ENCODE peak calls at places on chromosomes 12 and 14, in ten cellular contexts. Y, L, C, H, D, W, N, O, B and E are unnamed samples.

GRCh38 chr14:75724414-75725204 is 63.6 kb downstream of the TTLL5 start:
- DNase-seq in H (peak), Y (no peak), W (no peak), O (no peak), D (no peak), L (no peak), B (no peak), C (no peak), N (no peak), E (no peak)

GRCh38 chr14:99698236-99698635 is 14.1 kb downstream of the CYP46A1 start:
- DNase-seq in N (no peak), Y (no peak), C (no peak), W (no peak), D (no peak), B (no peak), H (no peak), O (no peak), L (no peak), E (no peak)

GRCh38 chr12:57262126-57262822 is 11.3 kb upstream of the STAC3 start:
- DNase-seq in L (no peak), O (no peak), W (no peak), Y (no peak), B (no peak), C (no peak), H (no peak), N (no peak), D (no peak), E (no peak)

GRCh38 chr12:72647139-72647538 is 375.0 kb downstream of the TRHDE start:
- DNase-seq in O (no peak), D (no peak), H (no peak), N (no peak), L (no peak), W (no peak), B (no peak), C (no peak), Y (no peak), E (no peak)

GRCh38 chr12:57657744-57658143 is 24.7 kb upstream of the B4GALNT1 start:
- DNase-seq in W (no peak), C (peak), O (no peak), L (no peak), N (no peak), H (no peak), Y (no peak), D (peak), B (no peak), E (no peak)

GRCh38 chr12:96354326-96354725 is 45.9 kb downstream of the CDK17 start:
- DNase-seq in C (peak), Y (no peak), H (no peak), N (no peak), D (no peak), O (no peak), B (no peak), L (no peak), W (no peak), E (no peak)

GRCh38 chr14:69316449-69317391 is 56.8 kb downstream of the GALNT16 start:
- DNase-seq in D (peak), N (peak), Y (no peak), O (peak), B (no peak), W (no peak), L (no peak), C (peak), H (no peak), E (peak)

GRCh38 chr12:131011165-131012079 is 57.7 kb downstream of the ADGRD1 start:
- DNase-seq in B (no peak), D (peak), O (no peak), C (no peak), L (no peak), N (no peak), W (no peak), H (no peak), Y (no peak), E (no peak)

GRCh38 chr12:66964629-66965028 is 285.8 kb upstream of the GRIP1 start:
- DNase-seq in W (no peak), Y (no peak), C (peak), O (no peak), B (peak), L (no peak), D (peak), H (no peak), N (no peak), E (no peak)

GRCh38 chr14:93009471-93010117 is 86.6 kb downstream of the CHGA start:
- DNase-seq in L (no peak), O (no peak), N (no peak), Y (no peak), W (no peak), C (no peak), B (no peak), D (peak), H (no peak), E (no peak)

GRCh38 chr12:96274331-96274730 is 80.2 kb downstream of the ELK3 start:
- DNase-seq in H (no peak), O (no peak), Y (no peak), D (peak), B (no peak), L (no peak), C (peak), W (no peak), N (no peak), E (no peak)

GRCh38 chr12:64633940-64634337 is 23.6 kb downstream of the RASSF3 start:
- DNase-seq in D (peak), C (peak), B (peak), W (peak), Y (no peak), L (no peak), N (no peak), H (no peak), O (no peak), E (peak)

GRCh38 chr12:1800646-1801284 is 19.6 kb upstream of the LRTM2 start:
- DNase-seq in D (no peak), H (no peak), C (no peak), W (no peak), O (peak), B (peak), L (no peak), N (no peak), Y (no peak), E (peak)

GRCh38 chr12:62123721-62124203 is 136.4 kb upstream of the USP15 start:
- DNase-seq in N (peak), B (peak), Y (peak), D (peak), H (peak), W (no peak), L (peak), O (peak), C (peak), E (no peak)

GRCh38 chr12:26979733-26980132 is 34.5 kb downstream of the TM7SF3 start:
- DNase-seq in O (no peak), C (no peak), Y (no peak), N (no peak), H (no peak), W (no peak), L (no peak), B (no peak), D (no peak), E (no peak)

GRCh38 chr12:116244001-116244400 is 33.5 kb downstream of the MED13L start:
- DNase-seq in L (no peak), D (no peak), H (no peak), B (no peak), N (no peak), Y (no peak), O (no peak), W (no peak), C (peak), E (no peak)

GRCh38 chr14:54220122-54220691 is 176.6 kb upstream of the CDKN3 start:
- DNase-seq in B (no peak), N (no peak), O (peak), H (no peak), C (no peak), L (no peak), D (no peak), Y (no peak), W (peak), E (no peak)

GRCh38 chr14:105337966-105338365 is 23.4 kb downstream of the PACS2 start:
- DNase-seq in W (peak), N (no peak), D (peak), L (no peak), H (peak), Y (no peak), B (no peak), C (no peak), O (no peak), E (no peak)

GRCh38 chr14:91118511-91119068 is 4.7 kb downstream of the DGLUCY start:
- DNase-seq in C (no peak), B (no peak), W (no peak), H (no peak), D (no peak), L (no peak), O (no peak), Y (no peak), N (no peak), E (no peak)

GRCh38 chr12:113405687-113406086 is 2.0 kb upstream of the SDS start:
- DNase-seq in B (no peak), W (no peak), O (no peak), Y (no peak), H (no peak), D (no peak), L (no peak), N (no peak), C (no peak), E (no peak)

GRCh38 chr12:102816816-102817434 is 100.1 kb downstream of the PAH start:
- DNase-seq in Y (no peak), N (peak), D (peak), W (no peak), B (no peak), C (peak), O (peak), H (no peak), L (no peak), E (no peak)

GRCh38 chr14:71165121-71165574 is 257.9 kb downstream of the PCNX1 start:
- DNase-seq in B (no peak), W (no peak), O (no peak), L (no peak), N (no peak), C (peak), Y (no peak), D (peak), H (no peak), E (no peak)

GRCh38 chr14:69773571-69774276 is 6.8 kb downstream of the SRSF5 start:
- DNase-seq in Y (no peak), B (no peak), L (no peak), C (no peak), N (no peak), H (no peak), D (no peak), O (no peak), W (no peak), E (no peak)

GRCh38 chr12:123654129-123654701 is 16.7 kb upstream of the TCTN2 start:
- DNase-seq in C (no peak), O (no peak), D (no peak), Y (no peak), H (no peak), B (no peak), N (no peak), L (no peak), W (no peak), E (no peak)

GRCh38 chr12:24201258-24201970 is 251.9 kb upstream of the SOX5 start:
- DNase-seq in W (no peak), N (no peak), D (no peak), B (no peak), H (no peak), C (peak), O (no peak), L (no peak), Y (no peak), E (no peak)

GRCh38 chr12:105748806-105749600 is 389.8 kb downstream of the NUAK1 start:
- DNase-seq in N (no peak), D (peak), H (no peak), Y (no peak), L (no peak), O (no peak), B (no peak), C (peak), W (peak), E (no peak)

GRCh38 chr12:49121047-49121696 is 10.0 kb downstream of the TUBA1B start:
- DNase-seq in W (peak), O (peak), N (no peak), Y (no peak), B (no peak), H (peak), C (peak), D (peak), L (no peak), E (no peak)

GRCh38 chr12:29640589-29641345 is 143.0 kb downstream of the TMTC1 start:
- DNase-seq in H (peak), N (no peak), Y (no peak), D (no peak), C (peak), W (peak), O (no peak), L (no peak), B (no peak), E (no peak)

GRCh38 chr12:67415473-67415872 is 146.3 kb downstream of the CAND1 start:
- DNase-seq in C (peak), W (no peak), B (no peak), L (no peak), N (no peak), D (peak), Y (no peak), O (peak), H (no peak), E (no peak)

GRCh38 chr14:101495284-101495683 is 66.0 kb upstream of the DIO3 start:
- DNase-seq in D (no peak), Y (no peak), W (no peak), O (no peak), N (no peak), H (no peak), C (no peak), L (no peak), B (no peak), E (peak)

GRCh38 chr14:105844810-105845724 is 318.7 kb downstream of the TMEM121 start:
- DNase-seq in O (no peak), W (no peak), N (no peak), H (no peak), Y (no peak), L (no peak), D (no peak), C (no peak), B (peak), E (peak)

GRCh38 chr14:104561661-104562495 is 17.7 kb upstream of the C14orf180 start:
- DNase-seq in H (no peak), B (no peak), C (no peak), Y (no peak), O (no peak), D (no peak), N (no peak), W (no peak), L (no peak), E (no peak)

GRCh38 chr12:63420206-63420644 is 248.1 kb downstream of the DPY19L2 start:
- DNase-seq in W (peak), H (peak), Y (peak), N (peak), D (peak), B (peak), O (peak), L (peak), C (peak), E (no peak)

GRCh38 chr12:96078281-96078761 is 42.9 kb upstream of the LTA4H start:
- DNase-seq in D (no peak), L (no peak), B (no peak), C (peak), N (no peak), W (peak), Y (no peak), H (peak), O (no peak), E (peak)

GRCh38 chr14:64549016-64549415 is 745 bp upstream of the PPP1R36 start:
- DNase-seq in B (no peak), C (no peak), L (no peak), N (no peak), Y (no peak), W (no peak), O (no peak), H (no peak), D (peak), E (no peak)

GRCh38 chr14:89489796-89490506 is 72.9 kb upstream of the FOXN3 start:
- DNase-seq in Y (no peak), D (peak), H (no peak), C (peak), O (no peak), N (no peak), B (no peak), W (no peak), L (no peak), E (no peak)

GRCh38 chr14:65703996-65704395 is 291.5 kb downstream of the FUT8 start:
- DNase-seq in H (no peak), Y (no peak), D (peak), B (no peak), N (no peak), W (no peak), O (peak), C (peak), L (no peak), E (no peak)

GRCh38 chr12:130213249-130213648 is 51.0 kb downstream of the FZD10 start:
- DNase-seq in L (no peak), C (no peak), W (no peak), B (no peak), O (no peak), D (no peak), N (no peak), Y (no peak), H (no peak), E (no peak)

GRCh38 chr12:132806857-132807256 is 21.8 kb downstream of the GOLGA3 start:
- DNase-seq in H (no peak), C (no peak), O (no peak), Y (no peak), N (no peak), L (no peak), B (peak), D (no peak), W (no peak), E (no peak)

GRCh38 chr14:64363265-64363840 is 24.8 kb upstream of the MTHFD1 start:
- DNase-seq in N (no peak), O (no peak), Y (no peak), W (no peak), B (no peak), L (no peak), C (peak), D (peak), H (no peak), E (no peak)